ENCODE peak calls at places on chromosomes 6 and 20, in nine cellular contexts. One of them, this sample, is unnamed.

GRCh38 chr20:40687384-40688128 is 1.5 kb downstream of the MAFB start:
- DNase-seq in HFF-Myc: no peak
- DNase-seq in fibroblast of the aortic adventitia: peak
- DNase-seq in GM10248: no peak
- DNase-seq in hepatocyte: peak
- DNase-seq in HepG2: no peak
- DNase-seq in brain microvascular endothelial cell: no peak
- DNase-seq in body of pancreas: peak
- DNase-seq in fibroblast of mammary gland: peak
- DNase-seq in this sample: no peak

GRCh38 chr6:56663344-56663743 is 20.7 kb upstream of the DST start:
- DNase-seq in HFF-Myc: no peak
- DNase-seq in fibroblast of the aortic adventitia: no peak
- DNase-seq in GM10248: no peak
- DNase-seq in hepatocyte: peak
- DNase-seq in HepG2: no peak
- DNase-seq in brain microvascular endothelial cell: no peak
- DNase-seq in body of pancreas: no peak
- DNase-seq in fibroblast of mammary gland: peak
- DNase-seq in this sample: no peak

GRCh38 chr6:30102701-30103629 is 9.9 kb downstream of the TRIM31 start:
- DNase-seq in HFF-Myc: peak
- DNase-seq in fibroblast of the aortic adventitia: peak
- DNase-seq in GM10248: peak
- DNase-seq in hepatocyte: peak
- DNase-seq in HepG2: peak
- DNase-seq in brain microvascular endothelial cell: peak
- DNase-seq in body of pancreas: peak
- DNase-seq in fibroblast of mammary gland: peak
- DNase-seq in this sample: peak

GRCh38 chr6:73452107-73452461 is at the start of gene CGAS:
- DNase-seq in HFF-Myc: peak
- DNase-seq in fibroblast of the aortic adventitia: peak
- DNase-seq in GM10248: peak
- DNase-seq in hepatocyte: peak
- DNase-seq in HepG2: no peak
- DNase-seq in brain microvascular endothelial cell: no peak
- DNase-seq in body of pancreas: peak
- DNase-seq in fibroblast of mammary gland: peak
- DNase-seq in this sample: no peak

GRCh38 chr20:6909608-6910007 is 142.1 kb downstream of the BMP2 start:
- DNase-seq in HFF-Myc: no peak
- DNase-seq in fibroblast of the aortic adventitia: no peak
- DNase-seq in GM10248: no peak
- DNase-seq in hepatocyte: no peak
- DNase-seq in HepG2: no peak
- DNase-seq in brain microvascular endothelial cell: no peak
- DNase-seq in body of pancreas: no peak
- DNase-seq in fibroblast of mammary gland: no peak
- DNase-seq in this sample: no peak

GRCh38 chr6:127566671-127567070 is 10.3 kb upstream of the C6orf58 start:
- DNase-seq in HFF-Myc: no peak
- DNase-seq in fibroblast of the aortic adventitia: no peak
- DNase-seq in GM10248: no peak
- DNase-seq in hepatocyte: no peak
- DNase-seq in HepG2: no peak
- DNase-seq in brain microvascular endothelial cell: no peak
- DNase-seq in body of pancreas: no peak
- DNase-seq in fibroblast of mammary gland: no peak
- DNase-seq in this sample: no peak

GRCh38 chr20:24768977-24769675 is 179.9 kb upstream of the CST7 start:
- DNase-seq in HFF-Myc: no peak
- DNase-seq in fibroblast of the aortic adventitia: no peak
- DNase-seq in GM10248: no peak
- DNase-seq in hepatocyte: peak
- DNase-seq in HepG2: no peak
- DNase-seq in brain microvascular endothelial cell: no peak
- DNase-seq in body of pancreas: peak
- DNase-seq in fibroblast of mammary gland: no peak
- DNase-seq in this sample: peak

GRCh38 chr6:146892613-146893401 is 294.0 kb downstream of the ADGB start:
- DNase-seq in HFF-Myc: peak
- DNase-seq in fibroblast of the aortic adventitia: peak
- DNase-seq in GM10248: no peak
- DNase-seq in hepatocyte: no peak
- DNase-seq in HepG2: no peak
- DNase-seq in brain microvascular endothelial cell: peak
- DNase-seq in body of pancreas: no peak
- DNase-seq in fibroblast of mammary gland: peak
- DNase-seq in this sample: no peak

GRCh38 chr6:125984311-125984710 is 2.0 kb upstream of the TRMT11 start:
- DNase-seq in HFF-Myc: no peak
- DNase-seq in fibroblast of the aortic adventitia: peak
- DNase-seq in GM10248: no peak
- DNase-seq in hepatocyte: peak
- DNase-seq in HepG2: no peak
- DNase-seq in brain microvascular endothelial cell: peak
- DNase-seq in body of pancreas: no peak
- DNase-seq in fibroblast of mammary gland: peak
- DNase-seq in this sample: no peak

GRCh38 chr6:142960098-142960497 is 15.1 kb upstream of the HIVEP2 start:
- DNase-seq in HFF-Myc: no peak
- DNase-seq in fibroblast of the aortic adventitia: peak
- DNase-seq in GM10248: no peak
- DNase-seq in hepatocyte: no peak
- DNase-seq in HepG2: no peak
- DNase-seq in brain microvascular endothelial cell: peak
- DNase-seq in body of pancreas: no peak
- DNase-seq in fibroblast of mammary gland: peak
- DNase-seq in this sample: no peak

GRCh38 chr20:25487306-25487705 is 79.8 kb downstream of the GINS1 start:
- DNase-seq in HFF-Myc: no peak
- DNase-seq in fibroblast of the aortic adventitia: no peak
- DNase-seq in GM10248: no peak
- DNase-seq in hepatocyte: no peak
- DNase-seq in HepG2: no peak
- DNase-seq in brain microvascular endothelial cell: no peak
- DNase-seq in body of pancreas: no peak
- DNase-seq in fibroblast of mammary gland: no peak
- DNase-seq in this sample: no peak

GRCh38 chr20:4225778-4226177 is 210.4 kb upstream of the RNF24 start:
- DNase-seq in HFF-Myc: peak
- DNase-seq in fibroblast of the aortic adventitia: peak
- DNase-seq in GM10248: no peak
- DNase-seq in hepatocyte: peak
- DNase-seq in HepG2: peak
- DNase-seq in brain microvascular endothelial cell: peak
- DNase-seq in body of pancreas: no peak
- DNase-seq in fibroblast of mammary gland: peak
- DNase-seq in this sample: no peak

GRCh38 chr6:305371-306206 is 13.3 kb downstream of the DUSP22 start:
- DNase-seq in HFF-Myc: no peak
- DNase-seq in fibroblast of the aortic adventitia: no peak
- DNase-seq in GM10248: peak
- DNase-seq in hepatocyte: no peak
- DNase-seq in HepG2: no peak
- DNase-seq in brain microvascular endothelial cell: no peak
- DNase-seq in body of pancreas: no peak
- DNase-seq in fibroblast of mammary gland: no peak
- DNase-seq in this sample: no peak

GRCh38 chr20:36344517-36345132 is 38.5 kb downstream of the DLGAP4 start:
- DNase-seq in HFF-Myc: peak
- DNase-seq in fibroblast of the aortic adventitia: peak
- DNase-seq in GM10248: peak
- DNase-seq in hepatocyte: peak
- DNase-seq in HepG2: peak
- DNase-seq in brain microvascular endothelial cell: peak
- DNase-seq in body of pancreas: peak
- DNase-seq in fibroblast of mammary gland: peak
- DNase-seq in this sample: no peak

GRCh38 chr20:840858-841567 is 7.5 kb downstream of the FAM110A start:
- DNase-seq in HFF-Myc: no peak
- DNase-seq in fibroblast of the aortic adventitia: no peak
- DNase-seq in GM10248: no peak
- DNase-seq in hepatocyte: peak
- DNase-seq in HepG2: peak
- DNase-seq in brain microvascular endothelial cell: no peak
- DNase-seq in body of pancreas: peak
- DNase-seq in fibroblast of mammary gland: no peak
- DNase-seq in this sample: no peak

GRCh38 chr6:89559487-89559886 is 79.1 kb downstream of the LYRM2 start:
- DNase-seq in HFF-Myc: no peak
- DNase-seq in fibroblast of the aortic adventitia: no peak
- DNase-seq in GM10248: no peak
- DNase-seq in hepatocyte: no peak
- DNase-seq in HepG2: no peak
- DNase-seq in brain microvascular endothelial cell: peak
- DNase-seq in body of pancreas: no peak
- DNase-seq in fibroblast of mammary gland: no peak
- DNase-seq in this sample: peak
- TF ChIP-seq CTCF in HFF-Myc: no peak
- TF ChIP-seq CTCF in fibroblast of the aortic adventitia: no peak
- TF ChIP-seq CTCF in GM10248: no peak
- TF ChIP-seq CTCF in hepatocyte: no peak
- TF ChIP-seq CTCF in HepG2: no peak
- TF ChIP-seq CTCF in brain microvascular endothelial cell: no peak
- TF ChIP-seq CTCF in body of pancreas: no peak
- TF ChIP-seq CTCF in fibroblast of mammary gland: no peak
- TF ChIP-seq CTCF in this sample: no peak

GRCh38 chr6:158752613-158753012 is 66.6 kb downstream of the EZR start:
- DNase-seq in HFF-Myc: no peak
- DNase-seq in fibroblast of the aortic adventitia: peak
- DNase-seq in GM10248: peak
- DNase-seq in hepatocyte: no peak
- DNase-seq in HepG2: no peak
- DNase-seq in brain microvascular endothelial cell: no peak
- DNase-seq in body of pancreas: peak
- DNase-seq in fibroblast of mammary gland: peak
- DNase-seq in this sample: no peak
- TF ChIP-seq CTCF in HFF-Myc: peak
- TF ChIP-seq CTCF in fibroblast of the aortic adventitia: peak
- TF ChIP-seq CTCF in GM10248: no peak
- TF ChIP-seq CTCF in hepatocyte: peak
- TF ChIP-seq CTCF in HepG2: no peak
- TF ChIP-seq CTCF in brain microvascular endothelial cell: peak
- TF ChIP-seq CTCF in body of pancreas: peak
- TF ChIP-seq CTCF in fibroblast of mammary gland: peak
- TF ChIP-seq CTCF in this sample: peak

GRCh38 chr20:61262036-61262435 is 10.0 kb downstream of the CDH4 start:
- DNase-seq in HFF-Myc: no peak
- DNase-seq in fibroblast of the aortic adventitia: no peak
- DNase-seq in GM10248: no peak
- DNase-seq in hepatocyte: no peak
- DNase-seq in HepG2: no peak
- DNase-seq in brain microvascular endothelial cell: no peak
- DNase-seq in body of pancreas: no peak
- DNase-seq in fibroblast of mammary gland: no peak
- DNase-seq in this sample: no peak

GRCh38 chr20:61260905-61261304 is 8.8 kb downstream of the CDH4 start:
- DNase-seq in HFF-Myc: no peak
- DNase-seq in fibroblast of the aortic adventitia: no peak
- DNase-seq in GM10248: no peak
- DNase-seq in hepatocyte: no peak
- DNase-seq in HepG2: no peak
- DNase-seq in brain microvascular endothelial cell: no peak
- DNase-seq in body of pancreas: no peak
- DNase-seq in fibroblast of mammary gland: no peak
- DNase-seq in this sample: no peak

GRCh38 chr20:61263938-61264337 is 11.9 kb downstream of the CDH4 start:
- DNase-seq in HFF-Myc: no peak
- DNase-seq in fibroblast of the aortic adventitia: no peak
- DNase-seq in GM10248: no peak
- DNase-seq in hepatocyte: no peak
- DNase-seq in HepG2: no peak
- DNase-seq in brain microvascular endothelial cell: no peak
- DNase-seq in body of pancreas: no peak
- DNase-seq in fibroblast of mammary gland: no peak
- DNase-seq in this sample: no peak

GRCh38 chr20:61262514-61262913 is 10.5 kb downstream of the CDH4 start:
- DNase-seq in HFF-Myc: no peak
- DNase-seq in fibroblast of the aortic adventitia: no peak
- DNase-seq in GM10248: no peak
- DNase-seq in hepatocyte: no peak
- DNase-seq in HepG2: no peak
- DNase-seq in brain microvascular endothelial cell: no peak
- DNase-seq in body of pancreas: no peak
- DNase-seq in fibroblast of mammary gland: no peak
- DNase-seq in this sample: no peak

GRCh38 chr20:61263084-61263695 is 11.1 kb downstream of the CDH4 start:
- DNase-seq in HFF-Myc: no peak
- DNase-seq in fibroblast of the aortic adventitia: peak
- DNase-seq in GM10248: no peak
- DNase-seq in hepatocyte: peak
- DNase-seq in HepG2: no peak
- DNase-seq in brain microvascular endothelial cell: peak
- DNase-seq in body of pancreas: no peak
- DNase-seq in fibroblast of mammary gland: peak
- DNase-seq in this sample: no peak
- TF ChIP-seq CTCF in HFF-Myc: peak
- TF ChIP-seq CTCF in fibroblast of the aortic adventitia: peak
- TF ChIP-seq CTCF in GM10248: peak
- TF ChIP-seq CTCF in hepatocyte: peak
- TF ChIP-seq CTCF in HepG2: peak
- TF ChIP-seq CTCF in brain microvascular endothelial cell: peak
- TF ChIP-seq CTCF in body of pancreas: peak
- TF ChIP-seq CTCF in fibroblast of mammary gland: peak
- TF ChIP-seq CTCF in this sample: peak

GRCh38 chr6:163745566-163746400 is 331.3 kb downstream of the QKI start:
- DNase-seq in HFF-Myc: peak
- DNase-seq in fibroblast of the aortic adventitia: peak
- DNase-seq in GM10248: no peak
- DNase-seq in hepatocyte: peak
- DNase-seq in HepG2: peak
- DNase-seq in brain microvascular endothelial cell: peak
- DNase-seq in body of pancreas: peak
- DNase-seq in fibroblast of mammary gland: peak
- DNase-seq in this sample: peak

GRCh38 chr6:163744256-163744925 is 329.9 kb downstream of the QKI start:
- DNase-seq in HFF-Myc: no peak
- DNase-seq in fibroblast of the aortic adventitia: no peak
- DNase-seq in GM10248: no peak
- DNase-seq in hepatocyte: no peak
- DNase-seq in HepG2: no peak
- DNase-seq in brain microvascular endothelial cell: no peak
- DNase-seq in body of pancreas: no peak
- DNase-seq in fibroblast of mammary gland: no peak
- DNase-seq in this sample: peak

GRCh38 chr6:163741342-163741741 is 326.8 kb downstream of the QKI start:
- DNase-seq in HFF-Myc: no peak
- DNase-seq in fibroblast of the aortic adventitia: no peak
- DNase-seq in GM10248: no peak
- DNase-seq in hepatocyte: no peak
- DNase-seq in HepG2: no peak
- DNase-seq in brain microvascular endothelial cell: no peak
- DNase-seq in body of pancreas: no peak
- DNase-seq in fibroblast of mammary gland: no peak
- DNase-seq in this sample: no peak

GRCh38 chr6:163741743-163742363 is 327.3 kb downstream of the QKI start:
- DNase-seq in HFF-Myc: no peak
- DNase-seq in fibroblast of the aortic adventitia: no peak
- DNase-seq in GM10248: no peak
- DNase-seq in hepatocyte: no peak
- DNase-seq in HepG2: no peak
- DNase-seq in brain microvascular endothelial cell: no peak
- DNase-seq in body of pancreas: no peak
- DNase-seq in fibroblast of mammary gland: no peak
- DNase-seq in this sample: no peak

GRCh38 chr6:163743796-163744195 is 329.3 kb downstream of the QKI start:
- DNase-seq in HFF-Myc: no peak
- DNase-seq in fibroblast of the aortic adventitia: no peak
- DNase-seq in GM10248: no peak
- DNase-seq in hepatocyte: no peak
- DNase-seq in HepG2: no peak
- DNase-seq in brain microvascular endothelial cell: no peak
- DNase-seq in body of pancreas: no peak
- DNase-seq in fibroblast of mammary gland: no peak
- DNase-seq in this sample: peak
- TF ChIP-seq CTCF in HFF-Myc: no peak
- TF ChIP-seq CTCF in fibroblast of the aortic adventitia: no peak
- TF ChIP-seq CTCF in GM10248: no peak
- TF ChIP-seq CTCF in hepatocyte: no peak
- TF ChIP-seq CTCF in HepG2: no peak
- TF ChIP-seq CTCF in brain microvascular endothelial cell: no peak
- TF ChIP-seq CTCF in body of pancreas: no peak
- TF ChIP-seq CTCF in fibroblast of mammary gland: no peak
- TF ChIP-seq CTCF in this sample: no peak